ENCODE peak calls at places on chromosomes 6 and 20, in five cellular contexts. One of them, this sample, is unnamed.

GRCh38 chr20:43900496-43900895 is 14.2 kb upstream of the TOX2 start:
- DNase-seq in OCI-M1: no peak
- DNase-seq in aorta: no peak
- DNase-seq in lower leg skin: no peak
- DNase-seq in GM13977: no peak
- DNase-seq in this sample: no peak

GRCh38 chr20:48733296-48733790 is 94.5 kb downstream of the PREX1 start:
- DNase-seq in OCI-M1: peak
- DNase-seq in aorta: no peak
- DNase-seq in lower leg skin: no peak
- DNase-seq in GM13977: no peak
- DNase-seq in this sample: no peak

GRCh38 chr20:17627101-17627950 is 54.7 kb downstream of the RRBP1 start:
- DNase-seq in OCI-M1: no peak
- DNase-seq in GM13977: no peak
- DNase-seq in lower leg skin: no peak
- DNase-seq in aorta: peak
- DNase-seq in this sample: no peak

GRCh38 chr20:16459019-16459700 is 114.1 kb downstream of the KIF16B start:
- DNase-seq in aorta: no peak
- DNase-seq in lower leg skin: peak
- DNase-seq in OCI-M1: peak
- DNase-seq in GM13977: no peak
- DNase-seq in this sample: no peak

GRCh38 chr6:167759912-167760311 is 66.8 kb upstream of the AFDN start:
- DNase-seq in GM13977: no peak
- DNase-seq in OCI-M1: no peak
- DNase-seq in aorta: no peak
- DNase-seq in lower leg skin: no peak
- DNase-seq in this sample: no peak

GRCh38 chr6:139308284-139308916 is 16.6 kb upstream of the TXLNB start:
- DNase-seq in aorta: no peak
- DNase-seq in GM13977: no peak
- DNase-seq in OCI-M1: peak
- DNase-seq in lower leg skin: no peak
- DNase-seq in this sample: no peak

GRCh38 chr6:29748391-29749352 is 25.4 kb downstream of the HLA-F start:
- DNase-seq in aorta: peak
- DNase-seq in GM13977: peak
- DNase-seq in OCI-M1: peak
- DNase-seq in lower leg skin: peak
- DNase-seq in this sample: peak

GRCh38 chr6:5180636-5181035 is 80.1 kb downstream of the LYRM4 start:
- DNase-seq in lower leg skin: no peak
- DNase-seq in GM13977: no peak
- DNase-seq in OCI-M1: no peak
- DNase-seq in aorta: no peak
- DNase-seq in this sample: no peak

GRCh38 chr6:170034294-170034693 is 256.6 kb downstream of the DLL1 start:
- DNase-seq in aorta: peak
- DNase-seq in OCI-M1: no peak
- DNase-seq in lower leg skin: no peak
- DNase-seq in GM13977: no peak
- DNase-seq in this sample: no peak

GRCh38 chr6:165617528-165617927 is 45.5 kb downstream of the PDE10A start:
- DNase-seq in OCI-M1: no peak
- DNase-seq in lower leg skin: no peak
- DNase-seq in GM13977: no peak
- DNase-seq in aorta: no peak
- DNase-seq in this sample: no peak

GRCh38 chr20:37142708-37143107 is 36.4 kb upstream of the RPN2 start:
- DNase-seq in OCI-M1: no peak
- DNase-seq in aorta: no peak
- DNase-seq in lower leg skin: no peak
- DNase-seq in GM13977: no peak
- DNase-seq in this sample: no peak

GRCh38 chr6:155274533-155274932 is 10.7 kb downstream of the CLDN20 start:
- DNase-seq in lower leg skin: peak
- DNase-seq in OCI-M1: no peak
- DNase-seq in aorta: no peak
- DNase-seq in GM13977: no peak
- DNase-seq in this sample: no peak

GRCh38 chr20:17635846-17636245 is 46.2 kb downstream of the RRBP1 start:
- DNase-seq in GM13977: no peak
- DNase-seq in lower leg skin: no peak
- DNase-seq in aorta: no peak
- DNase-seq in OCI-M1: no peak
- DNase-seq in this sample: no peak

GRCh38 chr6:30590509-30590908 is 19.3 kb downstream of the ABCF1 start:
- DNase-seq in GM13977: no peak
- DNase-seq in aorta: no peak
- DNase-seq in lower leg skin: no peak
- DNase-seq in OCI-M1: no peak
- DNase-seq in this sample: no peak

GRCh38 chr20:57003012-57003411 is 263.4 kb downstream of the BMP7 start:
- DNase-seq in GM13977: no peak
- DNase-seq in lower leg skin: no peak
- DNase-seq in OCI-M1: no peak
- DNase-seq in aorta: no peak
- DNase-seq in this sample: no peak

GRCh38 chr20:44067650-44068081 is 119.3 kb downstream of the JPH2 start:
- DNase-seq in OCI-M1: no peak
- DNase-seq in lower leg skin: peak
- DNase-seq in GM13977: no peak
- DNase-seq in aorta: peak
- DNase-seq in this sample: no peak

GRCh38 chr6:14094721-14095120 is 22.9 kb upstream of the CD83 start:
- DNase-seq in OCI-M1: no peak
- DNase-seq in aorta: no peak
- DNase-seq in GM13977: no peak
- DNase-seq in lower leg skin: no peak
- DNase-seq in this sample: no peak

GRCh38 chr6:125931733-125932450 is 24.7 kb upstream of the HINT3 start:
- DNase-seq in aorta: no peak
- DNase-seq in OCI-M1: peak
- DNase-seq in GM13977: peak
- DNase-seq in lower leg skin: no peak
- DNase-seq in this sample: peak

GRCh38 chr20:7856756-7857155 is 83.5 kb downstream of the HAO1 start:
- DNase-seq in OCI-M1: peak
- DNase-seq in aorta: no peak
- DNase-seq in GM13977: no peak
- DNase-seq in lower leg skin: no peak
- DNase-seq in this sample: no peak

GRCh38 chr20:18077157-18077556 is 19.4 kb upstream of the OVOL2 start:
- DNase-seq in OCI-M1: no peak
- DNase-seq in lower leg skin: no peak
- DNase-seq in GM13977: no peak
- DNase-seq in aorta: no peak
- DNase-seq in this sample: no peak

GRCh38 chr20:32019156-32019510 is 8.9 kb downstream of the CCM2L start:
- DNase-seq in aorta: peak
- DNase-seq in GM13977: no peak
- DNase-seq in OCI-M1: no peak
- DNase-seq in lower leg skin: no peak
- DNase-seq in this sample: no peak

GRCh38 chr20:9342651-9343050 is 171.7 kb upstream of the LAMP5 start:
- DNase-seq in lower leg skin: no peak
- DNase-seq in aorta: no peak
- DNase-seq in GM13977: no peak
- DNase-seq in OCI-M1: no peak
- DNase-seq in this sample: no peak

GRCh38 chr6:124882580-124883393 is 79.5 kb upstream of the RNF217 start:
- DNase-seq in lower leg skin: no peak
- DNase-seq in aorta: no peak
- DNase-seq in GM13977: no peak
- DNase-seq in OCI-M1: peak
- DNase-seq in this sample: no peak

GRCh38 chr6:39228111-39228971 is 934 bp downstream of the KCNK5 start:
- DNase-seq in GM13977: no peak
- DNase-seq in OCI-M1: peak
- DNase-seq in aorta: peak
- DNase-seq in lower leg skin: no peak
- DNase-seq in this sample: no peak

GRCh38 chr6:136921521-136921935 is 573 bp upstream of the SLC35D3 start:
- DNase-seq in aorta: peak
- DNase-seq in OCI-M1: no peak
- DNase-seq in GM13977: peak
- DNase-seq in lower leg skin: no peak
- DNase-seq in this sample: peak

GRCh38 chr6:110654096-110654820 is 161.0 kb downstream of the CDK19 start:
- DNase-seq in OCI-M1: no peak
- DNase-seq in aorta: no peak
- DNase-seq in GM13977: no peak
- DNase-seq in lower leg skin: no peak
- DNase-seq in this sample: no peak